ENCODE peak calls at places on chromosomes 7 and 10, in nine cellular contexts. T is stomach; C is PC-9; H is NCI-H1092; L is mucosa of descending colon; K is HT-29; R is cardiac muscle cell; M is ureter; S is activated CD4-positive, CD25-positive, alpha-beta regulatory T cell. N is an unnamed sample.

GRCh38 chr10:101403161-101403560 is 49.2 kb downstream of the BTRC start:
- DNase-seq in T (no peak), C (no peak), H (no peak), L (no peak), K (no peak), R (no peak), M (no peak), S (no peak), N (no peak)

GRCh38 chr10:132485391-132485790 is 52.2 kb upstream of the INPP5A start:
- DNase-seq in T (no peak), C (no peak), H (no peak), L (no peak), K (no peak), R (no peak), M (no peak), S (no peak), N (no peak)

GRCh38 chr7:116271161-116271979 is 61.0 kb downstream of the TES start:
- DNase-seq in T (no peak), C (no peak), H (no peak), L (no peak), K (no peak), R (no peak), M (no peak), S (no peak), N (no peak)

GRCh38 chr7:28687631-28688030 is 270.5 kb downstream of the TRIL start:
- DNase-seq in T (no peak), C (no peak), H (no peak), L (no peak), K (no peak), R (no peak), M (no peak), S (no peak), N (no peak)

GRCh38 chr7:64509583-64509982 is 53.3 kb downstream of the ZNF680 start:
- DNase-seq in T (no peak), C (no peak), H (no peak), L (no peak), K (no peak), R (no peak), M (no peak), S (no peak), N (no peak)

GRCh38 chr7:54833021-54833467 is 74.0 kb upstream of the SEC61G start:
- DNase-seq in T (no peak), C (no peak), H (peak; percentile 37), L (no peak), K (no peak), R (no peak), M (no peak), S (no peak), N (no peak)

GRCh38 chr10:121497513-121497912 is 100.7 kb downstream of the FGFR2 start:
- DNase-seq in T (no peak), C (no peak), H (no peak), L (no peak), K (peak; percentile 1), R (no peak), M (no peak), S (no peak), N (no peak)

GRCh38 chr10:91800756-91801155 is 2.5 kb downstream of the TNKS2 start:
- DNase-seq in T (no peak), C (no peak), H (no peak), L (no peak), K (no peak), R (no peak), M (no peak), S (no peak), N (no peak)

GRCh38 chr10:33327750-33328149 is 6.7 kb downstream of the NRP1 start:
- DNase-seq in T (no peak), C (no peak), H (no peak), L (no peak), K (peak; percentile 48), R (peak; percentile 52), M (no peak), S (no peak), N (no peak)

GRCh38 chr7:142882338-142882678 is 3.2 kb downstream of the TRPV6 start:
- DNase-seq in T (no peak), C (peak; percentile 74), H (no peak), L (no peak), K (no peak), R (no peak), M (peak; percentile 36), S (no peak), N (no peak)

GRCh38 chr10:70041016-70041415 is 11.6 kb upstream of the MACROH2A2 start:
- DNase-seq in T (no peak), C (no peak), H (no peak), L (no peak), K (no peak), R (no peak), M (no peak), S (no peak), N (no peak)

GRCh38 chr7:135236727-135237126 is 3.1 kb downstream of the STRA8 start:
- DNase-seq in T (no peak), C (no peak), H (no peak), L (no peak), K (no peak), R (no peak), M (no peak), S (no peak), N (no peak)

GRCh38 chr7:134948736-134949135 is 37.6 kb upstream of the AGBL3 start:
- DNase-seq in T (no peak), C (peak; percentile 23), H (no peak), L (no peak), K (no peak), R (no peak), M (no peak), S (no peak), N (no peak)

GRCh38 chr10:4767033-4767814 is 58.8 kb upstream of the AKR1E2 start:
- DNase-seq in T (no peak), C (no peak), H (no peak), L (no peak), K (peak; percentile 82), R (peak; percentile 52), M (no peak), S (no peak), N (no peak)

GRCh38 chr7:110839866-110840265 is 251.1 kb upstream of the LRRN3 start:
- DNase-seq in T (no peak), C (no peak), H (peak; percentile 83), L (no peak), K (peak; percentile 79), R (peak; percentile 38), M (no peak), S (no peak), N (peak; percentile 4)

GRCh38 chr7:127822822-127823508 is 171.0 kb downstream of the SND1 start:
- DNase-seq in T (no peak), C (peak; percentile 43), H (no peak), L (no peak), K (peak; percentile 84), R (no peak), M (no peak), S (no peak), N (no peak)

GRCh38 chr10:2839081-2839725 is 228.1 kb upstream of the PFKP start:
- DNase-seq in T (no peak), C (peak; percentile 18), H (no peak), L (no peak), K (peak; percentile 83), R (peak; percentile 68), M (no peak), S (peak; percentile 6), N (peak; percentile 50)

GRCh38 chr10:71821909-71822763 is 28.9 kb downstream of the PSAP start:
- DNase-seq in T (no peak), C (no peak), H (no peak), L (no peak), K (no peak), R (no peak), M (no peak), S (no peak), N (no peak)

GRCh38 chr7:11539853-11540252 is 292.1 kb downstream of the THSD7A start:
- DNase-seq in T (no peak), C (no peak), H (no peak), L (no peak), K (no peak), R (no peak), M (no peak), S (no peak), N (no peak)

GRCh38 chr10:77636967-77637473 is 588 bp downstream of the KCNMA1 start:
- DNase-seq in T (no peak), C (no peak), H (peak; percentile 20), L (no peak), K (no peak), R (peak; percentile 24), M (no peak), S (no peak), N (peak; percentile 37)

GRCh38 chr7:81036041-81036440 is 117.2 kb upstream of the SEMA3C start:
- DNase-seq in T (no peak), C (no peak), H (no peak), L (no peak), K (no peak), R (no peak), M (no peak), S (no peak), N (no peak)

GRCh38 chr10:90274721-90275468 is 573.5 kb downstream of the KIF20B start:
- DNase-seq in T (no peak), C (no peak), H (no peak), L (no peak), K (no peak), R (peak; percentile 11), M (no peak), S (no peak), N (no peak)